ENCODE peak calls at places on chromosomes 1 and 21, in six cellular contexts. S is K562, A is glutamatergic neuron, Y is HFF-Myc, C is cardiac muscle cell, F is left lung. U is an unnamed sample.

GRCh38 chr1:205313681-205314308 is 7.8 kb downstream of the NUAK2 start:
- DNase-seq in A (peak; percentile 51), Y (no peak), S (no peak), F (peak; percentile 90), C (peak; percentile 81), U (peak; percentile 55)

GRCh38 chr1:186683637-186684410 is 3.6 kb upstream of the PTGS2 start:
- DNase-seq in F (no peak), C (peak; percentile 38), A (no peak), S (no peak), Y (no peak), U (no peak)

GRCh38 chr1:94335950-94336349 is 82.2 kb upstream of the ABCD3 start:
- DNase-seq in S (peak; percentile 35), C (peak; percentile 96), A (peak; percentile 51), Y (peak; percentile 87), F (no peak), U (no peak)

GRCh38 chr1:209601809-209602657 is 18.5 kb downstream of the CAMK1G start:
- DNase-seq in S (no peak), A (peak; percentile 36), F (no peak), Y (no peak), C (peak; percentile 69), U (no peak)

GRCh38 chr1:166839600-166840308 is 479 bp downstream of the POGK start:
- DNase-seq in C (peak; percentile 28), F (peak; percentile 92), Y (no peak), S (peak; percentile 75), A (peak; percentile 72), U (peak; percentile 54)

GRCh38 chr1:197081117-197081753 is 14.2 kb upstream of the F13B start:
- DNase-seq in A (no peak), C (no peak), F (no peak), Y (no peak), S (no peak), U (no peak)

GRCh38 chr1:56120021-56120420 is 459.3 kb downstream of the PLPP3 start:
- DNase-seq in S (no peak), Y (no peak), C (no peak), A (no peak), F (no peak), U (no peak)

GRCh38 chr1:93025572-93025971 is 53.5 kb upstream of the MTF2 start:
- DNase-seq in C (peak; percentile 24), S (no peak), F (no peak), A (no peak), Y (no peak), U (no peak)

GRCh38 chr1:107352850-107353249 is 212.0 kb downstream of the NTNG1 start:
- DNase-seq in Y (no peak), A (no peak), F (no peak), S (no peak), C (no peak), U (no peak)

GRCh38 chr1:112674440-112674985 is at the start of gene MOV10:
- DNase-seq in Y (no peak), F (peak; percentile 92), A (peak; percentile 55), S (peak; percentile 88), C (peak; percentile 83), U (peak; percentile 45)

GRCh38 chr1:19662313-19662712 is 2.4 kb upstream of the HTR6 start:
- DNase-seq in Y (no peak), S (no peak), A (no peak), C (no peak), F (no peak), U (no peak)

GRCh38 chr1:86018311-86018923 is 138.2 kb downstream of the COL24A1 start:
- DNase-seq in Y (no peak), S (peak; percentile 22), C (peak; percentile 45), F (no peak), A (no peak), U (no peak)

GRCh38 chr1:21468597-21468996 is 28.7 kb downstream of the NBPF3 start:
- DNase-seq in C (peak; percentile 60), Y (no peak), F (no peak), S (peak; percentile 51), A (peak; percentile 49), U (no peak)

GRCh38 chr1:6638226-6638625 is 13.6 kb downstream of the THAP3 start:
- DNase-seq in C (peak; percentile 69), A (no peak), Y (no peak), S (no peak), F (peak; percentile 77), U (no peak)

GRCh38 chr1:96510911-96511310 is 210.7 kb upstream of the PTBP2 start:
- DNase-seq in A (no peak), C (no peak), S (no peak), Y (no peak), F (no peak), U (no peak)

GRCh38 chr1:47211796-47212269 is 20.2 kb downstream of the TAL1 start:
- DNase-seq in Y (no peak), F (no peak), S (peak; percentile 58), A (no peak), C (peak; percentile 80), U (no peak)

GRCh38 chr1:18938008-18938706 is 18.3 kb downstream of the IFFO2 start:
- DNase-seq in S (no peak), Y (no peak), F (no peak), C (no peak), A (no peak), U (no peak)

GRCh38 chr1:208601569-208601968 is 357.4 kb upstream of the PLXNA2 start:
- DNase-seq in S (no peak), A (no peak), C (peak; percentile 46), F (no peak), Y (no peak), U (no peak)

GRCh38 chr1:87686137-87686490 is 357.4 kb downstream of the LMO4 start:
- DNase-seq in F (no peak), Y (no peak), C (no peak), A (no peak), S (no peak), U (no peak)

DNA sequence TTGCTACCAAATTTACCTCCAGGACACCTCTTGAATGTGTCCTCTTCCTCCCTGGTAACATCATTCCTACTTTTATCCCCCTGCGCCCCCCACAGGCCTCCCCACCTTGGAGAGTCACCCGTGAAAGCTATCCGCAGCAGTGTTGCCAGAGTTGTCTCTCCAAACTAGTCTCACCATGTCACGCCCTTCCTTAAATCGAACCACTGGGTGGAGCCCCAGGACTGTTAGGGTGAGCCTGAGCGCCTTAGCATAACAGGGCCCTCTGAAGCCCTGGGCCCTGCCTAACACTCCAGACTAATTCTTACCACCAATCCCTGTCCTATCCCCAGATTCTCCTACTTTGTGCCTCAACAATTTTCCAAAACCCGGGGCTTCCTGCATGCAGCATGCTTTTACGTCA is 35.0 kb downstream of the HSD3B2 start:
- DNase-seq in C (no peak), A (no peak), F (no peak), S (peak; percentile 16), Y (no peak), U (no peak)
- TF ChIP-seq CTCF in C (no peak), A (no peak), F (no peak), S (peak; percentile 37), Y (no peak), U (no peak)

GRCh38 chr1:116732726-116733125 is 21.5 kb upstream of the CD2 start:
- DNase-seq in C (no peak), F (no peak), S (no peak), A (no peak), Y (no peak), U (no peak)
- TF ChIP-seq CTCF in C (no peak), F (no peak), S (no peak), A (no peak), Y (no peak), U (no peak)

GRCh38 chr1:230730979-230731378 is 16.2 kb upstream of the CAPN9 start:
- DNase-seq in S (no peak), F (no peak), Y (no peak), A (no peak), C (no peak), U (no peak)
- TF ChIP-seq CTCF in S (no peak), F (no peak), Y (no peak), A (no peak), C (no peak), U (no peak)

GRCh38 chr21:26852422-26852821 is 7.2 kb upstream of the ADAMTS1 start:
- DNase-seq in C (no peak), F (no peak), Y (no peak), S (no peak), A (no peak), U (no peak)

GRCh38 chr21:26850116-26850643 is 5.0 kb upstream of the ADAMTS1 start:
- DNase-seq in Y (no peak), S (no peak), F (no peak), A (no peak), C (peak; percentile 76), U (no peak)

GRCh38 chr21:26847951-26848350 is 2.7 kb upstream of the ADAMTS1 start:
- DNase-seq in S (no peak), F (no peak), C (no peak), Y (no peak), A (no peak), U (no peak)

GRCh38 chr21:26851109-26851944 is 6.1 kb upstream of the ADAMTS1 start:
- DNase-seq in S (no peak), F (no peak), C (no peak), A (no peak), Y (no peak), U (no peak)

GRCh38 chr21:26849428-26850115 is 4.4 kb upstream of the ADAMTS1 start:
- DNase-seq in Y (no peak), F (no peak), S (peak; percentile 37), C (peak; percentile 82), A (no peak), U (no peak)
- TF ChIP-seq CTCF in Y (peak; percentile 29), F (peak; percentile 51), S (no peak), C (peak; percentile 51), A (peak; percentile 37), U (no peak)

GRCh38 chr1:36446261-36446660 is 4.0 kb downstream of the OSCP1 start:
- DNase-seq in C (no peak), A (peak; percentile 62), Y (no peak), S (peak; percentile 57), F (no peak), U (no peak)
- TF ChIP-seq CTCF in C (no peak), A (no peak), Y (peak; percentile 49), S (peak; percentile 93), F (no peak), U (no peak)

U was measured in activated B cell treated with CpG ODN at 0.5 μM for 24 hours.